ENCODE peak calls at places on chromosomes 16 and 17, in eight cellular contexts. M is GM20000; K is chondrocyte; H is skeletal muscle cell; Z is neuronal stem cell; P is activated CD4-positive, alpha-beta memory T cell treated with anti-CD3 and anti-CD28 coated beads for 36 hours; G is fibroblast of gingiva; T is OCI-LY7. R is an unnamed sample.

GRCh38 chr16:7405166-7405565 is 72.5 kb downstream of the RBFOX1 start:
- DNase-seq in M (no peak), K (no peak), H (no peak), Z (peak), P (no peak), G (no peak), T (no peak), R (no peak)

GRCh38 chr17:17535957-17536356 is 39.8 kb upstream of the RASD1 start:
- DNase-seq in M (no peak), K (no peak), H (no peak), Z (no peak), P (no peak), G (peak), T (no peak), R (no peak)

GRCh38 chr16:86955136-86955890 is 361.9 kb downstream of the C16orf95 start:
- DNase-seq in M (no peak), K (peak), H (no peak), Z (no peak), P (no peak), G (no peak), T (no peak), R (no peak)

GRCh38 chr17:2266045-2266864 is 37.3 kb downstream of the SMG6 start:
- DNase-seq in M (peak), K (no peak), H (no peak), Z (no peak), P (peak), G (no peak), T (no peak), R (no peak)

GRCh38 chr17:34275881-34276280 is 5.9 kb downstream of the CCL7 start:
- DNase-seq in M (no peak), K (no peak), H (peak), Z (no peak), P (no peak), G (peak), T (no peak), R (peak)

GRCh38 chr17:35705705-35706104 is 25.7 kb upstream of the RASL10B start:
- DNase-seq in M (no peak), K (no peak), H (no peak), Z (no peak), P (no peak), G (no peak), T (no peak), R (no peak)

GRCh38 chr17:15513058-15513858 is 45.8 kb upstream of the CDRT4 start:
- DNase-seq in M (no peak), K (no peak), H (peak), Z (no peak), P (no peak), G (peak), T (no peak), R (no peak)

GRCh38 chr16:10688291-10688690 is 6.4 kb downstream of the TEKT5 start:
- DNase-seq in M (no peak), K (no peak), H (no peak), Z (no peak), P (no peak), G (no peak), T (no peak), R (no peak)

GRCh38 chr16:49369638-49370219 is 3.9 kb upstream of the C16orf78 start:
- DNase-seq in M (no peak), K (no peak), H (no peak), Z (no peak), P (no peak), G (no peak), T (no peak), R (no peak)

GRCh38 chr16:27529962-27530361 is 19.8 kb downstream of the GTF3C1 start:
- DNase-seq in M (no peak), K (no peak), H (peak), Z (no peak), P (no peak), G (peak), T (no peak), R (no peak)

GRCh38 chr16:85554791-85555548 is 58.2 kb upstream of the GSE1 start:
- DNase-seq in M (peak), K (no peak), H (no peak), Z (no peak), P (peak), G (peak), T (peak), R (no peak)

GRCh38 chr16:69274699-69275235 is 36.4 kb upstream of the VPS4A start:
- DNase-seq in M (no peak), K (no peak), H (no peak), Z (no peak), P (no peak), G (no peak), T (no peak), R (no peak)

GRCh38 chr17:9255838-9256237 is 234.5 kb downstream of the NTN1 start:
- DNase-seq in M (no peak), K (no peak), H (no peak), Z (no peak), P (no peak), G (peak), T (no peak), R (no peak)

GRCh38 chr17:1153795-1154546 is 25.8 kb downstream of the ABR start:
- DNase-seq in M (no peak), K (no peak), H (no peak), Z (no peak), P (no peak), G (peak), T (no peak), R (peak)

GRCh38 chr16:72847187-72848044 is 200.5 kb downstream of the ZFHX3 start:
- DNase-seq in M (peak), K (no peak), H (no peak), Z (no peak), P (no peak), G (peak), T (peak), R (no peak)

GRCh38 chr17:15250459-15250858 is 14.7 kb downstream of the PMP22 start:
- DNase-seq in M (no peak), K (no peak), H (no peak), Z (no peak), P (no peak), G (no peak), T (no peak), R (no peak)

GRCh38 chr16:83935858-83936255 is 17.2 kb upstream of the OSGIN1 start:
- DNase-seq in M (no peak), K (no peak), H (no peak), Z (no peak), P (no peak), G (no peak), T (no peak), R (no peak)

GRCh38 chr17:19538095-19539039 is 4.7 kb downstream of the SLC47A1 start:
- DNase-seq in M (no peak), K (peak), H (no peak), Z (no peak), P (no peak), G (no peak), T (peak), R (no peak)

GRCh38 chr17:60086822-60087591 is 8.3 kb upstream of the HEATR6 start:
- DNase-seq in M (no peak), K (no peak), H (no peak), Z (no peak), P (no peak), G (peak), T (no peak), R (no peak)

GRCh38 chr16:86087561-86088230 is 188.7 kb downstream of the IRF8 start:
- DNase-seq in M (no peak), K (peak), H (no peak), Z (no peak), P (no peak), G (no peak), T (no peak), R (no peak)

GRCh38 chr16:9447699-9448098 is 356.3 kb downstream of the HAPSTR1 start:
- DNase-seq in M (no peak), K (no peak), H (no peak), Z (no peak), P (no peak), G (no peak), T (no peak), R (no peak)

GRCh38 chr16:89448656-89449055 is 41.7 kb downstream of the ANKRD11 start:
- DNase-seq in M (no peak), K (no peak), H (no peak), Z (no peak), P (no peak), G (no peak), T (no peak), R (no peak)

GRCh38 chr16:67179421-67180080 is 4.2 kb downstream of the MATCAP1 start:
- DNase-seq in M (no peak), K (no peak), H (no peak), Z (no peak), P (no peak), G (no peak), T (peak), R (no peak)

GRCh38 chr16:47304563-47304962 is 156.3 kb downstream of the ITFG1 start:
- DNase-seq in M (no peak), K (no peak), H (no peak), Z (no peak), P (no peak), G (no peak), T (no peak), R (no peak)

GRCh38 chr16:66315210-66315825 is 51.2 kb upstream of the CDH5 start:
- DNase-seq in M (peak), K (no peak), H (peak), Z (peak), P (peak), G (peak), T (peak), R (peak)

GRCh38 chr17:75619506-75620431 is 13.5 kb upstream of the SMIM5 start:
- DNase-seq in M (peak), K (no peak), H (no peak), Z (peak), P (peak), G (no peak), T (peak), R (no peak)

GRCh38 chr17:69358688-69359596 is 32.0 kb upstream of the ABCA5 start:
- DNase-seq in M (peak), K (no peak), H (no peak), Z (peak), P (no peak), G (no peak), T (peak), R (no peak)

GRCh38 chr17:74431568-74432483 is at the start of gene GPRC5C:
- DNase-seq in M (peak), K (no peak), H (no peak), Z (peak), P (peak), G (no peak), T (no peak), R (no peak)

GRCh38 chr16:82093901-82094300 is 58.8 kb downstream of the HSD17B2 start:
- DNase-seq in M (no peak), K (no peak), H (no peak), Z (no peak), P (no peak), G (no peak), T (no peak), R (no peak)

GRCh38 chr17:76678330-76678729 is 32.4 kb downstream of the MXRA7 start:
- DNase-seq in M (no peak), K (no peak), H (no peak), Z (no peak), P (peak), G (no peak), T (no peak), R (no peak)

GRCh38 chr16:55009581-55009980 is 78.9 kb downstream of the IRX5 start:
- DNase-seq in M (no peak), K (no peak), H (no peak), Z (no peak), P (no peak), G (no peak), T (no peak), R (no peak)